ENCODE peak calls at places on chromosomes 12 and 14, in nine cellular contexts. P is HuH-7.5; D is endothelial cell; W is stimulated activated CD8-positive, alpha-beta memory T cell treated with anti-CD3 and anti-CD28 coated beads, Interleukin-2, amount 100 ng/mL, for 1 hour; I is activated T-cell treated with anti-CD3 and anti-CD28 coated beads for 4 hours; O is activated CD4-positive, CD25-positive, alpha-beta regulatory T cell; V is endothelial cell of umbilical vein; B is fibroblast of the conjunctiva; Z is effector memory CD8-positive, alpha-beta T cell. R is an unnamed sample.

GRCh38 chr12:78864483-78865296 is at the start of gene SYT1:
- DNase-seq in D (peak), B (peak), Z (no peak), W (no peak), P (peak), O (no peak), V (peak), I (no peak), R (no peak)

GRCh38 chr12:127108360-127109215 is 1158.4 kb upstream of the TMEM132C start:
- DNase-seq in O (no peak), Z (peak), B (peak), P (no peak), V (no peak), W (no peak), D (no peak), I (peak), R (no peak)

GRCh38 chr14:32491413-32492016 is 162.4 kb downstream of the AKAP6 start:
- DNase-seq in B (no peak), I (no peak), Z (no peak), D (no peak), P (no peak), V (peak), W (no peak), O (no peak), R (no peak)

GRCh38 chr14:93943930-93944329 is 16.8 kb downstream of the FAM181A start:
- DNase-seq in W (no peak), V (no peak), B (no peak), Z (no peak), I (no peak), O (no peak), D (no peak), P (no peak), R (no peak)

GRCh38 chr12:131103614-131104463 is 150.1 kb downstream of the ADGRD1 start:
- DNase-seq in P (no peak), Z (no peak), D (no peak), W (no peak), B (no peak), O (no peak), I (no peak), V (no peak), R (no peak)

GRCh38 chr14:24339284-24340151 is at the start of gene RIPK3:
- DNase-seq in O (peak), P (no peak), D (no peak), I (peak), W (peak), Z (peak), B (no peak), V (peak), R (peak)

GRCh38 chr12:110149104-110149660 is 25.0 kb downstream of the IFT81 start:
- DNase-seq in Z (no peak), P (no peak), V (no peak), B (no peak), I (no peak), W (no peak), D (no peak), O (no peak), R (no peak)

GRCh38 chr14:94129758-94130414 is 482 bp upstream of the IFI27L2 start:
- DNase-seq in B (peak), V (peak), W (no peak), P (no peak), O (no peak), I (peak), Z (no peak), D (no peak), R (peak)

GRCh38 chr12:12561305-12562015 is 1.2 kb downstream of the DUSP16 start:
- DNase-seq in I (peak), Z (peak), W (no peak), V (no peak), P (no peak), O (peak), D (peak), B (no peak), R (peak)

GRCh38 chr12:6346235-6346832 is 4.5 kb upstream of the TNFRSF1A start:
- DNase-seq in B (no peak), V (no peak), W (no peak), O (no peak), D (no peak), Z (no peak), P (no peak), I (no peak), R (no peak)

GRCh38 chr12:71439613-71440392 is at the start of gene LGR5:
- DNase-seq in B (no peak), W (no peak), V (peak), O (no peak), Z (no peak), P (peak), D (peak), I (no peak), R (no peak)

GRCh38 chr12:106644335-106645073 is 61.7 kb downstream of the RFX4 start:
- DNase-seq in B (no peak), P (no peak), O (no peak), D (no peak), Z (no peak), I (no peak), W (no peak), V (no peak), R (no peak)

GRCh38 chr12:6465467-6466183 is 4.9 kb downstream of the VAMP1 start:
- DNase-seq in Z (peak), B (peak), P (peak), W (no peak), I (no peak), O (peak), D (peak), V (peak), R (peak)

GRCh38 chr14:23017091-23017490 is 7.1 kb upstream of the C14orf93 start:
- DNase-seq in B (no peak), O (no peak), D (no peak), V (no peak), P (no peak), Z (no peak), I (no peak), W (no peak), R (no peak)

GRCh38 chr12:22312336-22312735 is 22.2 kb downstream of the ST8SIA1 start:
- DNase-seq in O (no peak), V (no peak), I (no peak), B (no peak), Z (no peak), D (no peak), W (no peak), P (no peak), R (no peak)

GRCh38 chr14:55399912-55400311 is 11.7 kb downstream of the ATG14 start:
- DNase-seq in O (no peak), V (peak), Z (no peak), I (no peak), B (no peak), D (no peak), P (no peak), W (no peak), R (no peak)

GRCh38 chr14:65344011-65344410 is 68.5 kb upstream of the FUT8 start:
- DNase-seq in V (no peak), Z (no peak), P (no peak), O (no peak), B (no peak), D (no peak), W (no peak), I (no peak), R (no peak)

R was measured in naive thymus-derived CD4-positive, alpha-beta T cell.